ENCODE peak calls at places on chromosome 1, in four cellular contexts. One of them, this sample, is unnamed.

GRCh38 chr1:54571326-54571725 is 23.3 kb downstream of the ACOT11 start:
- DNase-seq in heart left ventricle: no peak
- DNase-seq in breast epithelium: no peak
- DNase-seq in adrenal gland: no peak
- DNase-seq in this sample: no peak

GRCh38 chr1:85569122-85569521 is 11.4 kb upstream of the CCN1 start:
- DNase-seq in heart left ventricle: no peak
- DNase-seq in breast epithelium: no peak
- DNase-seq in adrenal gland: no peak
- DNase-seq in this sample: no peak

GRCh38 chr1:105838071-105838470 is 1218.4 kb upstream of the PRMT6 start:
- DNase-seq in heart left ventricle: no peak
- DNase-seq in breast epithelium: no peak
- DNase-seq in adrenal gland: no peak
- DNase-seq in this sample: no peak

GRCh38 chr1:27033059-27033746 is 20.6 kb upstream of the TENT5B start:
- DNase-seq in heart left ventricle: no peak
- DNase-seq in breast epithelium: no peak
- DNase-seq in adrenal gland: no peak
- DNase-seq in this sample: no peak

GRCh38 chr1:162367772-162368171 is 8.9 kb downstream of the SPATA46 start:
- DNase-seq in heart left ventricle: no peak
- DNase-seq in breast epithelium: no peak
- DNase-seq in adrenal gland: no peak
- DNase-seq in this sample: no peak

GRCh38 chr1:117664314-117664713 is 58.5 kb downstream of the TENT5C start:
- DNase-seq in heart left ventricle: no peak
- DNase-seq in breast epithelium: no peak
- DNase-seq in adrenal gland: no peak
- DNase-seq in this sample: peak; percentile 65

GRCh38 chr1:209648931-209649776 is 3.1 kb downstream of the LAMB3 start:
- DNase-seq in heart left ventricle: no peak
- DNase-seq in breast epithelium: no peak
- DNase-seq in adrenal gland: peak; percentile 82
- DNase-seq in this sample: no peak

GRCh38 chr1:2441746-2442145 is 29.4 kb upstream of the PEX10 start:
- DNase-seq in heart left ventricle: no peak
- DNase-seq in breast epithelium: no peak
- DNase-seq in adrenal gland: no peak
- DNase-seq in this sample: no peak

GRCh38 chr1:40162791-40163441 is 1.7 kb downstream of the RLF start:
- DNase-seq in heart left ventricle: no peak
- DNase-seq in breast epithelium: no peak
- DNase-seq in adrenal gland: no peak
- DNase-seq in this sample: no peak

GRCh38 chr1:116667577-116668105 is at the start of gene IGSF3:
- DNase-seq in heart left ventricle: peak; percentile 82
- DNase-seq in breast epithelium: peak; percentile 69
- DNase-seq in adrenal gland: peak; percentile 46
- DNase-seq in this sample: peak; percentile 64

GRCh38 chr1:231699769-231700168 is 73.2 kb downstream of the DISC1 start:
- DNase-seq in heart left ventricle: no peak
- DNase-seq in breast epithelium: no peak
- DNase-seq in adrenal gland: no peak
- DNase-seq in this sample: no peak

DNA sequence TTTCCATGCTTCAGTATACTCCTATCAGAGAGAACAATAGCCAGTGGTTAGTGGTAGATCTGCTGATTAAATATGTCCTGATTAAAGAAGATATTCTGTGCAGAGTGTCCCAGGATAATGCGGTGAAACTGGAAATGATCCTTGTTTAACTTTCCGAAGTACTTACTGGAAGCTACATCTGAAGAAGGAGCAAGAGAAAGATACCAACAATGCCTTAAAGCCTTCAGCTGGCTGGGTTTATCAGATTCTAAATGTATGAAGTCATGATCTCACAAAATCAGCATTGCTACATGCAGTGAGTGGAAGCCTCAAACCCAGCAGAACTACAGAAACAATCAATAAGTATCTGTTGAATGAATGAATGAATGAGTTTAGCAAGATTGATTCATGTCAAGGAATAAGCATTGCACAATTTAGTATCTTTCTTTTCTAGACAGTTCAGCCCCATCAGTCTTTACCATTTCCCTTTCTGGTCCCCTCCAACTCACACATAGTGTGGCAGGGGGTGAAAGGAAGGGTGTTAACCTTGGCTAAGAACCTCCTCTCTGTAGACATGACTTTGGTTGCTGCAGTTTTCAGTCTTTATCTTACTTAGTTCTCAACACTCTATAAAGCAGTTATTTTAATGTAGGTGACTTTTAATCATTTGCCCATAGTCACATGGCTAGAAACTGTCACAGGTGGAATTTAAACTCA is 24.7 kb upstream of the DNASE2B start:
- DNase-seq in heart left ventricle: no peak
- DNase-seq in breast epithelium: no peak
- DNase-seq in adrenal gland: no peak
- DNase-seq in this sample: no peak
- TF ChIP-seq POLR2A in heart left ventricle: no peak
- TF ChIP-seq POLR2A in breast epithelium: no peak
- TF ChIP-seq POLR2A in adrenal gland: no peak
- TF ChIP-seq POLR2A in this sample: no peak

GRCh38 chr1:10694633-10695627 is 101.5 kb downstream of the CASZ1 start:
- DNase-seq in heart left ventricle: peak; percentile 95
- DNase-seq in breast epithelium: peak; percentile 81
- DNase-seq in adrenal gland: peak; percentile 92
- DNase-seq in this sample: peak; percentile 93
- TF ChIP-seq POLR2A in heart left ventricle: no peak
- TF ChIP-seq POLR2A in breast epithelium: no peak
- TF ChIP-seq POLR2A in adrenal gland: no peak
- TF ChIP-seq POLR2A in this sample: no peak

DNA sequence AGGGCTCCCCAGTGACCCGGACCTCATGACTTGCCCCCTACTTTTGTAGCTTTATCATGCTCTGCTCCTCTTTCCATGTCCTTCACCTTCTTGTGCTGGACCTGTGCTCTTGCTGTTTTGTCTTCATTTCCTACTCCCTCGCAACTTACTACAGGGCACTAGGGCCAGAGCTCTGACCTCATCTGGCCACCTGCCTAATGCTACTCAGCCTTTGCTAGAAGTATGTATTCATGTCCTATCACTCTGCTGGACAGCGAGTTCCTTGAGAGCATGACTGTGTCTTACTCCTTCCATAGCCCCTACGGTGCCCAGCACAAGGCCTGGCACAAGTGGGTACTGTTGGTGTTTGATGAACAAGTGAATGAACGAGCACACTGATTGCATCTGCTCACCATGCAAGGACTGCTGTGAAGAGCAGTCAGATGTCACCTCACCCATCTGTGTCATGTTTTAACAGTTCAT is 1.9 kb downstream of the MTFR1L start:
- DNase-seq in heart left ventricle: no peak
- DNase-seq in breast epithelium: no peak
- DNase-seq in adrenal gland: peak; percentile 86
- DNase-seq in this sample: no peak
- TF ChIP-seq POLR2A in heart left ventricle: no peak
- TF ChIP-seq POLR2A in breast epithelium: no peak
- TF ChIP-seq POLR2A in adrenal gland: no peak
- TF ChIP-seq POLR2A in this sample: no peak

GRCh38 chr1:77683142-77683835 is 831 bp upstream of the ZZZ3 start:
- DNase-seq in heart left ventricle: peak; percentile 96
- DNase-seq in breast epithelium: peak; percentile 88
- DNase-seq in adrenal gland: peak; percentile 96
- DNase-seq in this sample: peak; percentile 64
- TF ChIP-seq POLR2A in heart left ventricle: peak; percentile 58
- TF ChIP-seq POLR2A in breast epithelium: no peak
- TF ChIP-seq POLR2A in adrenal gland: peak; percentile 55
- TF ChIP-seq POLR2A in this sample: peak; percentile 70

GRCh38 chr1:30191154-30191702 is 532.2 kb downstream of the MATN1 start:
- DNase-seq in heart left ventricle: peak; percentile 69
- DNase-seq in breast epithelium: no peak
- DNase-seq in adrenal gland: peak; percentile 80
- DNase-seq in this sample: no peak
- TF ChIP-seq POLR2A in heart left ventricle: no peak
- TF ChIP-seq POLR2A in breast epithelium: no peak
- TF ChIP-seq POLR2A in adrenal gland: no peak
- TF ChIP-seq POLR2A in this sample: no peak

DNA sequence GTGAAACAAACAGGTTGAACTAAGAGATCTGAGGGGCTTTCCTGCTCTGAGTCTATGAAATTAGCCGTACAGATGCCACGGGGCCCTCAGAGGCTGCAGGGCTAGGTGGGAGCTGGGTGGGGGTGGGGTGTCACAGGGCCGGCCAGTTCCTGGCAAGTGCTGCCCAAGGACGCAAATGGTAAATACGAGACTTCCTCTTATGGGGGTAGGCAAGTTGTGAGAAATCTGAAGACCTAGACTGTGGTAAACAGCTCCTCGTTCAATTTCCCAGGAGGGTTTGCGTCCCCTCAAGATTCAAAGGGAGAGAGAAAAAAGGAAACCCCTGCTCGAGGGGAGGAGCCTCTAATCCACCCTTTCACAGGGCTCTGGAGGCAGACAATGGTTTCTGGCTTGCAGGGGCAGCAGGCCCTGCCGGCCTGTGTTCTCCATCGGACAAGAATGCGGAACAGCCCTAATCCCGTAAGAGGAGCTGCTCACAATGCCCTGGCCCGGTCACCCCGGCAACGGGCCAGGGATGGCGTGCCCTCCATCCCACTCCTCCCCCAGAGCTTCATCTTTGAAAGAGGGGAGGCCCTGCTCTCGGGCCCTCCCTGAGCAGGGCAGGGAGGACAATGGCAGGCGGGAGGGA is 7.8 kb downstream of the NUAK2 start:
- DNase-seq in heart left ventricle: peak; percentile 78
- DNase-seq in breast epithelium: no peak
- DNase-seq in adrenal gland: peak; percentile 60
- DNase-seq in this sample: peak; percentile 49
- TF ChIP-seq POLR2A in heart left ventricle: no peak
- TF ChIP-seq POLR2A in breast epithelium: no peak
- TF ChIP-seq POLR2A in adrenal gland: no peak
- TF ChIP-seq POLR2A in this sample: peak; percentile 34

DNA sequence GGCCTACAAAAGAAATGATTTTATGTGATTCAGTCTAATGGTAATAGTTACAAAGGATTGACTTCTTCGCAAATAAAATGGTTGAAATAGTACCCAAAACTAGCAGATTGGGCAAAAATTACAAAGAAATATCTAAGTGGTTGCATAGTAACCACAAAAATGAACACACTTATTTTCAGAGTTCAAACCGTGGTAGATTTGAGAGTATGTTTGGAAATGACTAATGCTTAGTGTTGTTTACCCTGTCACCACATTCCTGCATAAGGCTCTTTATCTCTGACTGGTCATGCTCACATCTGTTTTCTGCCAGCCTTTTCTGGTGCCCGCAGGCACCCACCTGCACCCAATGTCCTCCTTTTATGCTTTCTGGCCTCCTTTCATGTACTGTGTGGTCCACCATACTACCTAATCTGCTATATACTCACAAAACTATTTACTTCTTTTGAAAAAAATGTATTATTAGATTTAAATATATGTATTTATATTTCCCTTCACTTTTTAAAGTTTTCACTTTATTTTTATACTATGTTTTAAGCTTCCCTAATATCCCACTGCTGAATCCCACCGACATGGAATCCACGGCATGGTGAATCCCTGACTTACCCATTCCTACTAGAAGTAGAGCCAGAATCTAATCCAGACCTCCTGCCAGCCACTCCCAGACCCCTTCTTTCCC is 30.3 kb downstream of the PTPRC start:
- DNase-seq in heart left ventricle: no peak
- DNase-seq in breast epithelium: no peak
- DNase-seq in adrenal gland: no peak
- DNase-seq in this sample: no peak
- TF ChIP-seq POLR2A in heart left ventricle: no peak
- TF ChIP-seq POLR2A in breast epithelium: no peak
- TF ChIP-seq POLR2A in adrenal gland: no peak
- TF ChIP-seq POLR2A in this sample: no peak

This sample was measured in GM12892.